ENCODE peak calls at places on chromosomes 11 and 22, in six cellular contexts. One of them, this sample, is unnamed. For H3K36me3, the result is how much of the 10 kb centered on the place peaks cover.

GRCh38 chr11:65557280-65558001 is 718 bp downstream of the LTBP3 start:
- DNase-seq in CD4-positive, CD25-positive, alpha-beta regulatory T cell: no peak
- DNase-seq in upper lobe of right lung: no peak
- DNase-seq in aorta: no peak
- DNase-seq in CD8-positive, alpha-beta memory T cell: no peak
- DNase-seq in body of pancreas: peak
- DNase-seq in this sample: no peak

GRCh38 chr11:81647374-81647773 is 1086.3 kb downstream of the FAM181B start:
- DNase-seq in CD4-positive, CD25-positive, alpha-beta regulatory T cell: no peak
- DNase-seq in upper lobe of right lung: no peak
- DNase-seq in aorta: no peak
- DNase-seq in CD8-positive, alpha-beta memory T cell: no peak
- DNase-seq in body of pancreas: no peak
- DNase-seq in this sample: no peak

GRCh38 chr11:70517996-70518907 is 119.9 kb downstream of the CTTN start:
- DNase-seq in CD4-positive, CD25-positive, alpha-beta regulatory T cell: no peak
- DNase-seq in upper lobe of right lung: peak
- DNase-seq in aorta: peak
- DNase-seq in CD8-positive, alpha-beta memory T cell: no peak
- DNase-seq in body of pancreas: no peak
- DNase-seq in this sample: no peak

GRCh38 chr22:40178417-40179409 is 988 bp downstream of the TNRC6B start:
- DNase-seq in CD4-positive, CD25-positive, alpha-beta regulatory T cell: peak
- DNase-seq in upper lobe of right lung: no peak
- DNase-seq in aorta: no peak
- DNase-seq in CD8-positive, alpha-beta memory T cell: no peak
- DNase-seq in body of pancreas: peak
- DNase-seq in this sample: peak

GRCh38 chr11:2798951-2799761 is 86.4 kb downstream of the CDKN1C start:
- DNase-seq in CD4-positive, CD25-positive, alpha-beta regulatory T cell: no peak
- DNase-seq in upper lobe of right lung: peak
- DNase-seq in aorta: no peak
- DNase-seq in CD8-positive, alpha-beta memory T cell: no peak
- DNase-seq in body of pancreas: no peak
- DNase-seq in this sample: no peak

GRCh38 chr11:68020575-68020974 is 9.9 kb upstream of the NDUFS8 start:
- DNase-seq in CD4-positive, CD25-positive, alpha-beta regulatory T cell: no peak
- DNase-seq in upper lobe of right lung: no peak
- DNase-seq in aorta: no peak
- DNase-seq in CD8-positive, alpha-beta memory T cell: no peak
- DNase-seq in body of pancreas: no peak
- DNase-seq in this sample: no peak

GRCh38 chr11:31802609-31802989 is 8.5 kb downstream of the PAX6 start:
- DNase-seq in CD4-positive, CD25-positive, alpha-beta regulatory T cell: no peak
- DNase-seq in upper lobe of right lung: no peak
- DNase-seq in aorta: no peak
- DNase-seq in CD8-positive, alpha-beta memory T cell: no peak
- DNase-seq in body of pancreas: no peak
- DNase-seq in this sample: no peak

GRCh38 chr22:29156507-29156906 is 49.2 kb upstream of the EMID1 start:
- DNase-seq in CD4-positive, CD25-positive, alpha-beta regulatory T cell: no peak
- DNase-seq in upper lobe of right lung: peak
- DNase-seq in aorta: no peak
- DNase-seq in CD8-positive, alpha-beta memory T cell: no peak
- DNase-seq in body of pancreas: no peak
- DNase-seq in this sample: no peak

GRCh38 chr22:41702763-41703162 is 3.5 kb downstream of the MEI1 start:
- DNase-seq in CD4-positive, CD25-positive, alpha-beta regulatory T cell: no peak
- DNase-seq in upper lobe of right lung: no peak
- DNase-seq in aorta: no peak
- DNase-seq in CD8-positive, alpha-beta memory T cell: no peak
- DNase-seq in body of pancreas: no peak
- DNase-seq in this sample: no peak

GRCh38 chr11:86558219-86558618 is 114.2 kb downstream of the ME3 start:
- DNase-seq in CD4-positive, CD25-positive, alpha-beta regulatory T cell: no peak
- DNase-seq in upper lobe of right lung: no peak
- DNase-seq in aorta: no peak
- DNase-seq in CD8-positive, alpha-beta memory T cell: no peak
- DNase-seq in body of pancreas: no peak
- DNase-seq in this sample: no peak

GRCh38 chr11:19597876-19598275 is 114.8 kb upstream of the NAV2 start:
- DNase-seq in CD4-positive, CD25-positive, alpha-beta regulatory T cell: no peak
- DNase-seq in upper lobe of right lung: no peak
- DNase-seq in aorta: peak
- DNase-seq in CD8-positive, alpha-beta memory T cell: no peak
- DNase-seq in body of pancreas: no peak
- DNase-seq in this sample: no peak

GRCh38 chr22:25875461-25875860 is 133.5 kb downstream of the MYO18B start:
- DNase-seq in CD4-positive, CD25-positive, alpha-beta regulatory T cell: no peak
- DNase-seq in upper lobe of right lung: no peak
- DNase-seq in aorta: no peak
- DNase-seq in CD8-positive, alpha-beta memory T cell: no peak
- DNase-seq in body of pancreas: no peak
- DNase-seq in this sample: no peak

GRCh38 chr11:124643605-124644425 is 21.2 kb downstream of the TBRG1 start:
- DNase-seq in CD4-positive, CD25-positive, alpha-beta regulatory T cell: no peak
- DNase-seq in upper lobe of right lung: no peak
- DNase-seq in aorta: no peak
- DNase-seq in CD8-positive, alpha-beta memory T cell: no peak
- DNase-seq in body of pancreas: no peak
- DNase-seq in this sample: no peak

GRCh38 chr11:47494996-47495855 is 46.3 kb upstream of the RAPSN start:
- DNase-seq in CD4-positive, CD25-positive, alpha-beta regulatory T cell: no peak
- DNase-seq in upper lobe of right lung: no peak
- DNase-seq in aorta: no peak
- DNase-seq in CD8-positive, alpha-beta memory T cell: no peak
- DNase-seq in body of pancreas: no peak
- DNase-seq in this sample: no peak

GRCh38 chr22:47943729-47944700 is 1181.6 kb downstream of the TBC1D22A start:
- DNase-seq in CD4-positive, CD25-positive, alpha-beta regulatory T cell: no peak
- DNase-seq in upper lobe of right lung: no peak
- DNase-seq in aorta: no peak
- DNase-seq in CD8-positive, alpha-beta memory T cell: no peak
- DNase-seq in body of pancreas: no peak
- DNase-seq in this sample: no peak

GRCh38 chr11:56331861-56332491 is 13.9 kb upstream of the OR8K1 start:
- DNase-seq in CD4-positive, CD25-positive, alpha-beta regulatory T cell: no peak
- DNase-seq in upper lobe of right lung: no peak
- DNase-seq in aorta: peak
- DNase-seq in CD8-positive, alpha-beta memory T cell: no peak
- DNase-seq in body of pancreas: no peak
- DNase-seq in this sample: no peak

GRCh38 chr11:2569321-2569721 is 124.5 kb downstream of the KCNQ1 start:
- DNase-seq in CD4-positive, CD25-positive, alpha-beta regulatory T cell: no peak
- DNase-seq in upper lobe of right lung: peak
- DNase-seq in aorta: peak
- DNase-seq in CD8-positive, alpha-beta memory T cell: no peak
- DNase-seq in body of pancreas: no peak
- DNase-seq in this sample: no peak

GRCh38 chr11:88543902-88544655 is 206.5 kb upstream of the CTSC start:
- DNase-seq in CD4-positive, CD25-positive, alpha-beta regulatory T cell: peak
- DNase-seq in upper lobe of right lung: peak
- DNase-seq in aorta: peak
- DNase-seq in CD8-positive, alpha-beta memory T cell: peak
- DNase-seq in body of pancreas: peak
- DNase-seq in this sample: peak

GRCh38 chr11:109707411-109707810 is 285.4 kb downstream of the C11orf87 start:
- DNase-seq in CD4-positive, CD25-positive, alpha-beta regulatory T cell: no peak
- DNase-seq in upper lobe of right lung: no peak
- DNase-seq in aorta: peak
- DNase-seq in CD8-positive, alpha-beta memory T cell: no peak
- DNase-seq in body of pancreas: no peak
- DNase-seq in this sample: no peak

GRCh38 chr11:8683115-8683807 is 669 bp downstream of the RPL27A start:
- DNase-seq in CD4-positive, CD25-positive, alpha-beta regulatory T cell: no peak
- DNase-seq in upper lobe of right lung: peak
- DNase-seq in aorta: no peak
- DNase-seq in CD8-positive, alpha-beta memory T cell: no peak
- DNase-seq in body of pancreas: no peak
- DNase-seq in this sample: no peak

GRCh38 chr11:124183045-124183444 is at the start of gene OR10D3:
- DNase-seq in CD4-positive, CD25-positive, alpha-beta regulatory T cell: no peak
- DNase-seq in upper lobe of right lung: no peak
- DNase-seq in aorta: no peak
- DNase-seq in CD8-positive, alpha-beta memory T cell: no peak
- DNase-seq in body of pancreas: no peak
- DNase-seq in this sample: no peak

GRCh38 chr22:45645526-45646414 is 25.9 kb upstream of the ATXN10 start:
- DNase-seq in CD4-positive, CD25-positive, alpha-beta regulatory T cell: peak
- DNase-seq in upper lobe of right lung: peak
- DNase-seq in aorta: peak
- DNase-seq in CD8-positive, alpha-beta memory T cell: peak
- DNase-seq in body of pancreas: peak
- DNase-seq in this sample: peak

GRCh38 chr22:43131773-43132501 is 11.3 kb downstream of the MCAT start:
- DNase-seq in CD4-positive, CD25-positive, alpha-beta regulatory T cell: no peak
- DNase-seq in upper lobe of right lung: no peak
- DNase-seq in aorta: peak
- DNase-seq in CD8-positive, alpha-beta memory T cell: no peak
- DNase-seq in body of pancreas: no peak
- DNase-seq in this sample: no peak

GRCh38 chr11:111565111-111565720 is 24.7 kb downstream of the LAYN start:
- DNase-seq in CD4-positive, CD25-positive, alpha-beta regulatory T cell: peak
- DNase-seq in upper lobe of right lung: no peak
- DNase-seq in aorta: peak
- DNase-seq in CD8-positive, alpha-beta memory T cell: peak
- DNase-seq in body of pancreas: peak
- DNase-seq in this sample: no peak

GRCh38 chr11:125141686-125142535 is 22.6 kb upstream of the PKNOX2 start:
- DNase-seq in CD4-positive, CD25-positive, alpha-beta regulatory T cell: peak
- DNase-seq in upper lobe of right lung: peak
- DNase-seq in aorta: peak
- DNase-seq in CD8-positive, alpha-beta memory T cell: peak
- DNase-seq in body of pancreas: peak
- DNase-seq in this sample: peak

GRCh38 chr22:42752912-42753311 is 32.2 kb upstream of the A4GALT start:
- DNase-seq in CD4-positive, CD25-positive, alpha-beta regulatory T cell: no peak
- DNase-seq in upper lobe of right lung: no peak
- DNase-seq in aorta: no peak
- DNase-seq in CD8-positive, alpha-beta memory T cell: no peak
- DNase-seq in body of pancreas: no peak
- DNase-seq in this sample: peak

GRCh38 chr11:113179181-113179701 is 135.1 kb upstream of the TTC12 start:
- DNase-seq in CD4-positive, CD25-positive, alpha-beta regulatory T cell: no peak
- DNase-seq in upper lobe of right lung: no peak
- DNase-seq in aorta: no peak
- DNase-seq in CD8-positive, alpha-beta memory T cell: no peak
- DNase-seq in body of pancreas: no peak
- DNase-seq in this sample: no peak

GRCh38 chr11:128949791-128950454 is 7.3 kb upstream of the TP53AIP1 start:
- DNase-seq in CD4-positive, CD25-positive, alpha-beta regulatory T cell: no peak
- DNase-seq in upper lobe of right lung: no peak
- DNase-seq in aorta: no peak
- DNase-seq in CD8-positive, alpha-beta memory T cell: no peak
- DNase-seq in body of pancreas: peak
- DNase-seq in this sample: no peak

GRCh38 chr22:49514211-49514610 is 313.5 kb downstream of the BRD1 start:
- DNase-seq in CD4-positive, CD25-positive, alpha-beta regulatory T cell: no peak
- DNase-seq in upper lobe of right lung: no peak
- DNase-seq in aorta: no peak
- DNase-seq in CD8-positive, alpha-beta memory T cell: no peak
- DNase-seq in body of pancreas: no peak
- DNase-seq in this sample: no peak

GRCh38 chr11:2296913-2297622 is 4.7 kb downstream of the C11orf21 start:
- DNase-seq in CD4-positive, CD25-positive, alpha-beta regulatory T cell: no peak
- DNase-seq in upper lobe of right lung: peak
- DNase-seq in aorta: peak
- DNase-seq in CD8-positive, alpha-beta memory T cell: no peak
- DNase-seq in body of pancreas: no peak
- DNase-seq in this sample: no peak

GRCh38 chr22:37746366-37747089 is 49.7 kb downstream of the TRIOBP start:
- DNase-seq in CD4-positive, CD25-positive, alpha-beta regulatory T cell: peak
- DNase-seq in upper lobe of right lung: peak
- DNase-seq in aorta: no peak
- DNase-seq in CD8-positive, alpha-beta memory T cell: no peak
- DNase-seq in body of pancreas: no peak
- DNase-seq in this sample: peak

GRCh38 chr11:72243567-72244316 is at the start of gene PHOX2A:
- DNase-seq in CD4-positive, CD25-positive, alpha-beta regulatory T cell: no peak
- DNase-seq in upper lobe of right lung: peak
- DNase-seq in aorta: no peak
- DNase-seq in CD8-positive, alpha-beta memory T cell: no peak
- DNase-seq in body of pancreas: no peak
- DNase-seq in this sample: no peak
- H3K4me3 ChIP-seq in CD4-positive, CD25-positive, alpha-beta regulatory T cell: no peak
- H3K4me3 ChIP-seq in upper lobe of right lung: peak
- H3K4me3 ChIP-seq in aorta: no peak
- H3K4me3 ChIP-seq in CD8-positive, alpha-beta memory T cell: no peak
- H3K4me3 ChIP-seq in body of pancreas: no peak
- H3K4me3 ChIP-seq in this sample: no peak

GRCh38 chr11:95514386-95515145 is 275.0 kb downstream of the FAM76B start:
- DNase-seq in CD4-positive, CD25-positive, alpha-beta regulatory T cell: no peak
- DNase-seq in upper lobe of right lung: no peak
- DNase-seq in aorta: no peak
- DNase-seq in CD8-positive, alpha-beta memory T cell: no peak
- DNase-seq in body of pancreas: no peak
- DNase-seq in this sample: no peak
- H3K36me3 ChIP-seq in CD4-positive, CD25-positive, alpha-beta regulatory T cell: under half
- H3K36me3 ChIP-seq in upper lobe of right lung: under half
- H3K36me3 ChIP-seq in aorta: under half
- H3K36me3 ChIP-seq in CD8-positive, alpha-beta memory T cell: under half
- H3K36me3 ChIP-seq in body of pancreas: under half
- H3K36me3 ChIP-seq in this sample: under half

GRCh38 chr11:134332782-134333181 is 994 bp downstream of the GLB1L2 start:
- DNase-seq in CD4-positive, CD25-positive, alpha-beta regulatory T cell: no peak
- DNase-seq in upper lobe of right lung: no peak
- DNase-seq in aorta: no peak
- DNase-seq in CD8-positive, alpha-beta memory T cell: no peak
- DNase-seq in body of pancreas: no peak
- DNase-seq in this sample: no peak

GRCh38 chr11:134333312-134333711 is 1.5 kb downstream of the GLB1L2 start:
- DNase-seq in CD4-positive, CD25-positive, alpha-beta regulatory T cell: no peak
- DNase-seq in upper lobe of right lung: no peak
- DNase-seq in aorta: no peak
- DNase-seq in CD8-positive, alpha-beta memory T cell: no peak
- DNase-seq in body of pancreas: no peak
- DNase-seq in this sample: no peak

GRCh38 chr11:134331565-134332188 is at the start of gene GLB1L2:
- DNase-seq in CD4-positive, CD25-positive, alpha-beta regulatory T cell: peak
- DNase-seq in upper lobe of right lung: peak
- DNase-seq in aorta: peak
- DNase-seq in CD8-positive, alpha-beta memory T cell: peak
- DNase-seq in body of pancreas: peak
- DNase-seq in this sample: peak

GRCh38 chr11:134330611-134331564 is 900 bp upstream of the GLB1L2 start:
- DNase-seq in CD4-positive, CD25-positive, alpha-beta regulatory T cell: no peak
- DNase-seq in upper lobe of right lung: no peak
- DNase-seq in aorta: no peak
- DNase-seq in CD8-positive, alpha-beta memory T cell: no peak
- DNase-seq in body of pancreas: no peak
- DNase-seq in this sample: no peak

GRCh38 chr11:134332189-134332631 is 422 bp downstream of the GLB1L2 start:
- DNase-seq in CD4-positive, CD25-positive, alpha-beta regulatory T cell: no peak
- DNase-seq in upper lobe of right lung: no peak
- DNase-seq in aorta: no peak
- DNase-seq in CD8-positive, alpha-beta memory T cell: no peak
- DNase-seq in body of pancreas: peak
- DNase-seq in this sample: no peak
- H3K4me3 ChIP-seq in CD4-positive, CD25-positive, alpha-beta regulatory T cell: no peak
- H3K4me3 ChIP-seq in upper lobe of right lung: peak
- H3K4me3 ChIP-seq in aorta: no peak
- H3K4me3 ChIP-seq in CD8-positive, alpha-beta memory T cell: peak
- H3K4me3 ChIP-seq in body of pancreas: peak
- H3K4me3 ChIP-seq in this sample: no peak

GRCh38 chr11:63589000-63589399 is 25.2 kb downstream of the PLAAT3 start:
- DNase-seq in CD4-positive, CD25-positive, alpha-beta regulatory T cell: no peak
- DNase-seq in upper lobe of right lung: no peak
- DNase-seq in aorta: no peak
- DNase-seq in CD8-positive, alpha-beta memory T cell: no peak
- DNase-seq in body of pancreas: no peak
- DNase-seq in this sample: no peak
- H3K36me3 ChIP-seq in CD4-positive, CD25-positive, alpha-beta regulatory T cell: under half
- H3K36me3 ChIP-seq in upper lobe of right lung: half or more
- H3K36me3 ChIP-seq in aorta: under half
- H3K36me3 ChIP-seq in CD8-positive, alpha-beta memory T cell: under half
- H3K36me3 ChIP-seq in body of pancreas: under half
- H3K36me3 ChIP-seq in this sample: under half